ENCODE peak calls at places on chromosomes 7 and 10, in five cellular contexts. R, O, P, A and I are unnamed samples.

GRCh38 chr7:149423441-149423970 is 37.4 kb downstream of the ZNF777 start:
- DNase-seq in R (no peak), O (no peak), P (no peak), A (no peak), I (no peak)

GRCh38 chr7:30562498-30562897 is 32.2 kb upstream of the GARS1 start:
- DNase-seq in R (no peak), O (no peak), P (no peak), A (no peak), I (peak; percentile 61)

GRCh38 chr10:14276200-14276599 is 54.5 kb downstream of the FRMD4A start:
- DNase-seq in R (no peak), O (no peak), P (no peak), A (no peak), I (no peak)

GRCh38 chr10:86775056-86775858 is 18.8 kb downstream of the BMPR1A start:
- DNase-seq in R (no peak), O (no peak), P (no peak), A (no peak), I (peak; percentile 85)

GRCh38 chr7:112485766-112486165 is 5.0 kb downstream of the LSMEM1 start:
- DNase-seq in R (no peak), O (no peak), P (no peak), A (no peak), I (no peak)

GRCh38 chr7:99949645-99950228 is 20.3 kb upstream of the GJC3 start:
- DNase-seq in R (no peak), O (no peak), P (no peak), A (no peak), I (no peak)

GRCh38 chr7:100048680-100049079 is 894 bp upstream of the ZSCAN21 start:
- DNase-seq in R (no peak), O (no peak), P (no peak), A (peak; percentile 14), I (no peak)

GRCh38 chr7:51075681-51076580 is 240.7 kb downstream of the COBL start:
- DNase-seq in R (no peak), O (no peak), P (no peak), A (no peak), I (no peak)

GRCh38 chr7:102821994-102822747 is 73.4 kb downstream of the FAM185A start:
- DNase-seq in R (no peak), O (no peak), P (no peak), A (no peak), I (no peak)

GRCh38 chr7:30660331-30661255 is 21.7 kb downstream of the CRHR2 start:
- DNase-seq in R (no peak), O (no peak), P (no peak), A (no peak), I (no peak)

GRCh38 chr10:118871244-118871865 is 116.6 kb upstream of the CACUL1 start:
- DNase-seq in R (no peak), O (no peak), P (no peak), A (no peak), I (no peak)

GRCh38 chr10:118875087-118875486 is 120.3 kb upstream of the CACUL1 start:
- DNase-seq in R (no peak), O (no peak), P (no peak), A (no peak), I (no peak)

GRCh38 chr10:118873080-118873737 is 118.4 kb upstream of the CACUL1 start:
- DNase-seq in R (no peak), O (no peak), P (no peak), A (peak; percentile 79), I (peak; percentile 44)

GRCh38 chr10:118873738-118874105 is 119.0 kb upstream of the CACUL1 start:
- DNase-seq in R (no peak), O (no peak), P (no peak), A (peak; percentile 93), I (no peak)

GRCh38 chr10:118874171-118874570 is 119.4 kb upstream of the CACUL1 start:
- DNase-seq in R (no peak), O (no peak), P (no peak), A (peak; percentile 65), I (no peak)
- H3K79me1 ChIP-seq in R (no peaks in the 10 kb centered on the region), O (no peaks in the 10 kb centered on the region), P (no peaks in the 10 kb centered on the region), A (no peaks in the 10 kb centered on the region), I (no peaks in the 10 kb centered on the region)

DNA sequence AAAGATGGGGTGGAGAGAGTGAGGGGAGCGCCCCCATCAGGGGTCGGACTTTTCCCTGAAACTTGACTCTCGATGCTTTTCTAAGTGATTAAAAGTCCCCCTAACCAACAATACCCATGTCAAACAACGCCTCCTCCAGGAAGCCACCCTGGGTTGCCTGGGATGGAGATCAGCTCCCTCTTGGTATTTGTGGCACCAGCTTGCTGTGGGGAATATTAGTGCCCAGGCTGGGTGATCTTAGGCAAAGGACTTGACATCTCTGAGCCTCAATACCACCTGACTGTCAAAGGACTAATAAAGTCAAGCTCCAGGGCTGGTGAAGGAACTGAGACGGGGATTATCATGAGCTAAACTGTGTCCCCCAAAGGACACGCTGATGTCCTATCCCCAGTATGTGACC is 18.2 kb upstream of the ELFN1 start:
- DNase-seq in R (peak; percentile 18), O (no peak), P (no peak), A (no peak), I (no peak)
- H2BK12ac ChIP-seq in R (no peak overlapping the region), O (no peak overlapping the region), P (no peak overlapping the region), A (no peak overlapping the region), I (no peak overlapping the region)

GRCh38 chr10:109895848-109896247 is 27.5 kb downstream of the XPNPEP1 start:
- DNase-seq in R (no peak), O (no peak), P (no peak), A (no peak), I (no peak)
- H3K79me1 ChIP-seq in R (no peaks in the 10 kb centered on the region), O (peaks cover 2% of the 10 kb centered on the region), P (peaks cover 3% of the 10 kb centered on the region), A (peaks cover 15% of the 10 kb centered on the region), I (peaks cover 36% of the 10 kb centered on the region)

GRCh38 chr7:7156663-7157062 is 25.7 kb upstream of the C1GALT1 start:
- DNase-seq in R (no peak), O (no peak), P (no peak), A (no peak), I (no peak)
- H2BK12ac ChIP-seq in R (no peak overlapping the region), O (no peak overlapping the region), P (no peak overlapping the region), A (no peak overlapping the region), I (no peak overlapping the region)